ENCODE peak calls at places on chromosome 5, in eight cellular contexts. One of them, this sample, is unnamed.

GRCh38 chr5:151174612-151175101 is 17.1 kb upstream of the ANXA6 start:
- DNase-seq in CD4-positive, alpha-beta T cell: no peak
- DNase-seq in AG09309: no peak
- DNase-seq in body of pancreas: no peak
- DNase-seq in mucosa of descending colon: no peak
- DNase-seq in AG10803: peak; percentile 25
- DNase-seq in astrocyte: no peak
- DNase-seq in GM12878: no peak
- DNase-seq in this sample: no peak

GRCh38 chr5:6371079-6371810 is 7.1 kb downstream of the MED10 start:
- DNase-seq in AG10803: no peak
- DNase-seq in mucosa of descending colon: no peak
- DNase-seq in AG09309: no peak
- DNase-seq in CD4-positive, alpha-beta T cell: no peak
- DNase-seq in astrocyte: no peak
- DNase-seq in body of pancreas: no peak
- DNase-seq in GM12878: no peak
- DNase-seq in this sample: no peak

GRCh38 chr5:98314262-98314661 is 459.2 kb upstream of the RGMB start:
- DNase-seq in AG10803: peak; percentile 89
- DNase-seq in CD4-positive, alpha-beta T cell: no peak
- DNase-seq in astrocyte: peak; percentile 91
- DNase-seq in mucosa of descending colon: no peak
- DNase-seq in body of pancreas: no peak
- DNase-seq in GM12878: no peak
- DNase-seq in AG09309: peak; percentile 67
- DNase-seq in this sample: peak; percentile 19

GRCh38 chr5:38535281-38535750 is 21.1 kb downstream of the LIFR start:
- DNase-seq in GM12878: no peak
- DNase-seq in AG10803: no peak
- DNase-seq in astrocyte: no peak
- DNase-seq in body of pancreas: peak; percentile 25
- DNase-seq in mucosa of descending colon: no peak
- DNase-seq in AG09309: no peak
- DNase-seq in CD4-positive, alpha-beta T cell: no peak
- DNase-seq in this sample: no peak

GRCh38 chr5:31663519-31663918 is 24.6 kb downstream of the PDZD2 start:
- DNase-seq in GM12878: no peak
- DNase-seq in mucosa of descending colon: no peak
- DNase-seq in body of pancreas: no peak
- DNase-seq in CD4-positive, alpha-beta T cell: no peak
- DNase-seq in astrocyte: peak; percentile 93
- DNase-seq in AG10803: peak; percentile 63
- DNase-seq in AG09309: peak; percentile 28
- DNase-seq in this sample: no peak

GRCh38 chr5:90932052-90932699 is 373.6 kb downstream of the ADGRV1 start:
- DNase-seq in GM12878: peak; percentile 12
- DNase-seq in body of pancreas: peak; percentile 56
- DNase-seq in mucosa of descending colon: peak; percentile 78
- DNase-seq in CD4-positive, alpha-beta T cell: no peak
- DNase-seq in astrocyte: peak; percentile 15
- DNase-seq in AG10803: peak; percentile 59
- DNase-seq in AG09309: peak; percentile 37
- DNase-seq in this sample: peak; percentile 27

GRCh38 chr5:171762016-171762415 is 23.6 kb upstream of the SMIM23 start:
- DNase-seq in AG10803: peak; percentile 44
- DNase-seq in astrocyte: no peak
- DNase-seq in GM12878: no peak
- DNase-seq in body of pancreas: no peak
- DNase-seq in mucosa of descending colon: no peak
- DNase-seq in AG09309: no peak
- DNase-seq in CD4-positive, alpha-beta T cell: no peak
- DNase-seq in this sample: peak; percentile 16

GRCh38 chr5:42526179-42526578 is 102.9 kb downstream of the GHR start:
- DNase-seq in body of pancreas: no peak
- DNase-seq in GM12878: no peak
- DNase-seq in CD4-positive, alpha-beta T cell: no peak
- DNase-seq in astrocyte: no peak
- DNase-seq in AG10803: no peak
- DNase-seq in AG09309: no peak
- DNase-seq in mucosa of descending colon: no peak
- DNase-seq in this sample: no peak

GRCh38 chr5:68662804-68663307 is 431.0 kb upstream of the SLC30A5 start:
- DNase-seq in GM12878: no peak
- DNase-seq in AG09309: no peak
- DNase-seq in AG10803: no peak
- DNase-seq in mucosa of descending colon: no peak
- DNase-seq in astrocyte: no peak
- DNase-seq in body of pancreas: no peak
- DNase-seq in CD4-positive, alpha-beta T cell: no peak
- DNase-seq in this sample: no peak

GRCh38 chr5:57725628-57726504 is 243.3 kb upstream of the ACTBL2 start:
- DNase-seq in GM12878: no peak
- DNase-seq in body of pancreas: no peak
- DNase-seq in astrocyte: no peak
- DNase-seq in AG09309: no peak
- DNase-seq in mucosa of descending colon: no peak
- DNase-seq in AG10803: peak; percentile 40
- DNase-seq in CD4-positive, alpha-beta T cell: no peak
- DNase-seq in this sample: no peak

GRCh38 chr5:72205431-72206009 is 98.2 kb downstream of the MAP1B start:
- DNase-seq in mucosa of descending colon: no peak
- DNase-seq in astrocyte: peak; percentile 60
- DNase-seq in GM12878: no peak
- DNase-seq in body of pancreas: no peak
- DNase-seq in CD4-positive, alpha-beta T cell: no peak
- DNase-seq in AG09309: no peak
- DNase-seq in AG10803: peak; percentile 57
- DNase-seq in this sample: no peak

GRCh38 chr5:174612686-174613085 is 111.7 kb upstream of the MSX2 start:
- DNase-seq in GM12878: no peak
- DNase-seq in body of pancreas: no peak
- DNase-seq in astrocyte: no peak
- DNase-seq in mucosa of descending colon: no peak
- DNase-seq in AG10803: no peak
- DNase-seq in CD4-positive, alpha-beta T cell: no peak
- DNase-seq in AG09309: no peak
- DNase-seq in this sample: no peak

GRCh38 chr5:146877783-146878470 is 630 bp downstream of the PPP2R2B start:
- DNase-seq in AG10803: peak; percentile 2
- DNase-seq in AG09309: no peak
- DNase-seq in CD4-positive, alpha-beta T cell: no peak
- DNase-seq in mucosa of descending colon: no peak
- DNase-seq in body of pancreas: peak; percentile 2
- DNase-seq in astrocyte: peak; percentile 46
- DNase-seq in GM12878: no peak
- DNase-seq in this sample: no peak

GRCh38 chr5:79567926-79568549 is 44.2 kb upstream of the TENT2 start:
- DNase-seq in mucosa of descending colon: no peak
- DNase-seq in CD4-positive, alpha-beta T cell: no peak
- DNase-seq in body of pancreas: no peak
- DNase-seq in AG09309: no peak
- DNase-seq in AG10803: peak; percentile 17
- DNase-seq in GM12878: no peak
- DNase-seq in astrocyte: no peak
- DNase-seq in this sample: no peak

GRCh38 chr5:113202904-113203716 is 226.5 kb downstream of the DCP2 start:
- DNase-seq in astrocyte: peak; percentile 77
- DNase-seq in body of pancreas: peak; percentile 11
- DNase-seq in CD4-positive, alpha-beta T cell: no peak
- DNase-seq in AG09309: no peak
- DNase-seq in AG10803: no peak
- DNase-seq in mucosa of descending colon: no peak
- DNase-seq in GM12878: no peak
- DNase-seq in this sample: no peak

GRCh38 chr5:119439140-119439625 is 13.1 kb upstream of the HSD17B4 start:
- DNase-seq in AG10803: no peak
- DNase-seq in CD4-positive, alpha-beta T cell: no peak
- DNase-seq in AG09309: no peak
- DNase-seq in body of pancreas: peak; percentile 76
- DNase-seq in GM12878: no peak
- DNase-seq in mucosa of descending colon: peak; percentile 79
- DNase-seq in astrocyte: no peak
- DNase-seq in this sample: no peak

GRCh38 chr5:107135391-107135790 is 535.3 kb downstream of the EFNA5 start:
- DNase-seq in AG09309: no peak
- DNase-seq in GM12878: no peak
- DNase-seq in body of pancreas: no peak
- DNase-seq in CD4-positive, alpha-beta T cell: no peak
- DNase-seq in astrocyte: peak; percentile 60
- DNase-seq in AG10803: no peak
- DNase-seq in mucosa of descending colon: no peak
- DNase-seq in this sample: no peak

GRCh38 chr5:399296-400281 is 43.4 kb upstream of the EXOC3 start:
- DNase-seq in body of pancreas: peak; percentile 82
- DNase-seq in AG09309: peak; percentile 97
- DNase-seq in astrocyte: peak; percentile 89
- DNase-seq in GM12878: peak; percentile 49
- DNase-seq in CD4-positive, alpha-beta T cell: no peak
- DNase-seq in AG10803: peak; percentile 99
- DNase-seq in mucosa of descending colon: peak; percentile 69
- DNase-seq in this sample: peak; percentile 98

GRCh38 chr5:91556-92263 is at the start of gene PLEKHG4B:
- DNase-seq in GM12878: no peak
- DNase-seq in mucosa of descending colon: no peak
- DNase-seq in astrocyte: peak; percentile 14
- DNase-seq in AG10803: no peak
- DNase-seq in CD4-positive, alpha-beta T cell: no peak
- DNase-seq in body of pancreas: no peak
- DNase-seq in AG09309: no peak
- DNase-seq in this sample: no peak

GRCh38 chr5:58127132-58127485 is 332.8 kb downstream of the PLK2 start:
- DNase-seq in mucosa of descending colon: no peak
- DNase-seq in AG09309: no peak
- DNase-seq in astrocyte: no peak
- DNase-seq in CD4-positive, alpha-beta T cell: no peak
- DNase-seq in GM12878: no peak
- DNase-seq in body of pancreas: no peak
- DNase-seq in AG10803: no peak
- DNase-seq in this sample: no peak

GRCh38 chr5:159451197-159452052 is 121.1 kb upstream of the IL12B start:
- DNase-seq in GM12878: no peak
- DNase-seq in body of pancreas: peak; percentile 36
- DNase-seq in astrocyte: peak; percentile 97
- DNase-seq in AG10803: peak; percentile 95
- DNase-seq in mucosa of descending colon: peak; percentile 21
- DNase-seq in AG09309: peak; percentile 86
- DNase-seq in CD4-positive, alpha-beta T cell: no peak
- DNase-seq in this sample: peak; percentile 82

GRCh38 chr5:30749971-30750370 is 443.5 kb upstream of the CDH6 start:
- DNase-seq in body of pancreas: no peak
- DNase-seq in AG09309: no peak
- DNase-seq in mucosa of descending colon: no peak
- DNase-seq in AG10803: peak; percentile 3
- DNase-seq in astrocyte: peak; percentile 13
- DNase-seq in GM12878: no peak
- DNase-seq in CD4-positive, alpha-beta T cell: no peak
- DNase-seq in this sample: no peak

GRCh38 chr5:180873628-180874520 is 12.8 kb upstream of the ZFP62 start:
- DNase-seq in mucosa of descending colon: no peak
- DNase-seq in body of pancreas: peak; percentile 76
- DNase-seq in AG09309: no peak
- DNase-seq in astrocyte: peak; percentile 20
- DNase-seq in CD4-positive, alpha-beta T cell: no peak
- DNase-seq in GM12878: peak; percentile 36
- DNase-seq in AG10803: peak; percentile 31
- DNase-seq in this sample: no peak

GRCh38 chr5:139271201-139272027 is 22.1 kb upstream of the MATR3 start:
- DNase-seq in AG10803: peak; percentile 84
- DNase-seq in body of pancreas: peak; percentile 38
- DNase-seq in CD4-positive, alpha-beta T cell: no peak
- DNase-seq in AG09309: peak; percentile 54
- DNase-seq in astrocyte: peak; percentile 92
- DNase-seq in mucosa of descending colon: peak; percentile 40
- DNase-seq in GM12878: no peak
- DNase-seq in this sample: peak; percentile 70
- TF ChIP-seq CTCF in AG10803: peak; percentile 21
- TF ChIP-seq CTCF in body of pancreas: no peak
- TF ChIP-seq CTCF in CD4-positive, alpha-beta T cell: no peak
- TF ChIP-seq CTCF in AG09309: no peak
- TF ChIP-seq CTCF in astrocyte: peak; percentile 19
- TF ChIP-seq CTCF in mucosa of descending colon: no peak
- TF ChIP-seq CTCF in GM12878: no peak
- TF ChIP-seq CTCF in this sample: no peak

GRCh38 chr5:103295871-103296270 is 37.3 kb downstream of the MACIR start:
- DNase-seq in AG09309: no peak
- DNase-seq in mucosa of descending colon: no peak
- DNase-seq in astrocyte: no peak
- DNase-seq in GM12878: no peak
- DNase-seq in AG10803: no peak
- DNase-seq in CD4-positive, alpha-beta T cell: no peak
- DNase-seq in body of pancreas: no peak
- DNase-seq in this sample: no peak
- TF ChIP-seq CTCF in AG09309: no peak
- TF ChIP-seq CTCF in mucosa of descending colon: no peak
- TF ChIP-seq CTCF in astrocyte: no peak
- TF ChIP-seq CTCF in GM12878: no peak
- TF ChIP-seq CTCF in AG10803: no peak
- TF ChIP-seq CTCF in CD4-positive, alpha-beta T cell: no peak
- TF ChIP-seq CTCF in body of pancreas: no peak
- TF ChIP-seq CTCF in this sample: no peak

DNA sequence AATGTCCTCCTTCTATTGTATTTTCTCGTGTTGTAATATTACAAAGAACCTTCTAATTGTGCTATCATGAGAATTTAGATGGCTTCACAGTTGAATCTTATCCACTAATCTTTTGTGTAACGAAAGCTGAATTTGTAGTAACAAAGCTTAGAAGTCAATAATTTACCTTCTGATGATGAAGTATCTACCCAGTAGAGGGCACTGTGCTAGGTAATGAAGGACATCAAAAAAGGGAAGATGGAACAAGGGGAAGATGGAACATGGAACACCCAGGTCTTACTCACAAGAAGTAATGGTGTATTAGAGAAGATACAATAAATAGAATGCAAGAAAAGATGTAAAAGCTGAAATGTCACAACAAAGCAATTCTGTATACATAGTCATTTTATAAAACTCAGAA is 131.0 kb upstream of the CCNG1 start:
- DNase-seq in GM12878: no peak
- DNase-seq in astrocyte: no peak
- DNase-seq in AG10803: no peak
- DNase-seq in CD4-positive, alpha-beta T cell: no peak
- DNase-seq in body of pancreas: no peak
- DNase-seq in mucosa of descending colon: peak; percentile 6
- DNase-seq in AG09309: no peak
- DNase-seq in this sample: no peak
- TF ChIP-seq CTCF in GM12878: peak; percentile 31
- TF ChIP-seq CTCF in astrocyte: no peak
- TF ChIP-seq CTCF in AG10803: no peak
- TF ChIP-seq CTCF in CD4-positive, alpha-beta T cell: no peak
- TF ChIP-seq CTCF in body of pancreas: peak; percentile 33
- TF ChIP-seq CTCF in mucosa of descending colon: peak; percentile 14
- TF ChIP-seq CTCF in AG09309: no peak
- TF ChIP-seq CTCF in this sample: no peak

GRCh38 chr5:128498844-128499455 is 39.1 kb downstream of the FBN2 start:
- DNase-seq in CD4-positive, alpha-beta T cell: no peak
- DNase-seq in AG09309: peak; percentile 41
- DNase-seq in mucosa of descending colon: peak; percentile 56
- DNase-seq in astrocyte: peak; percentile 47
- DNase-seq in body of pancreas: peak; percentile 26
- DNase-seq in GM12878: no peak
- DNase-seq in AG10803: peak; percentile 60
- DNase-seq in this sample: peak; percentile 16
- TF ChIP-seq CTCF in CD4-positive, alpha-beta T cell: no peak
- TF ChIP-seq CTCF in AG09309: peak; percentile 38
- TF ChIP-seq CTCF in mucosa of descending colon: peak; percentile 22
- TF ChIP-seq CTCF in astrocyte: peak; percentile 57
- TF ChIP-seq CTCF in body of pancreas: peak; percentile 57
- TF ChIP-seq CTCF in GM12878: peak; percentile 41
- TF ChIP-seq CTCF in AG10803: peak; percentile 64
- TF ChIP-seq CTCF in this sample: peak; percentile 35

GRCh38 chr5:142000709-142001484 is 11.9 kb downstream of the GNPDA1 start:
- DNase-seq in CD4-positive, alpha-beta T cell: no peak
- DNase-seq in astrocyte: no peak
- DNase-seq in AG10803: no peak
- DNase-seq in GM12878: no peak
- DNase-seq in body of pancreas: no peak
- DNase-seq in mucosa of descending colon: peak; percentile 14
- DNase-seq in AG09309: no peak
- DNase-seq in this sample: no peak
- TF ChIP-seq CTCF in CD4-positive, alpha-beta T cell: peak; percentile 37
- TF ChIP-seq CTCF in astrocyte: peak; percentile 28
- TF ChIP-seq CTCF in AG10803: peak; percentile 38
- TF ChIP-seq CTCF in GM12878: peak; percentile 22
- TF ChIP-seq CTCF in body of pancreas: no peak
- TF ChIP-seq CTCF in mucosa of descending colon: no peak
- TF ChIP-seq CTCF in AG09309: peak; percentile 38
- TF ChIP-seq CTCF in this sample: peak; percentile 23